ENCODE peak calls at places on chromosomes 12 and 14, in four cellular contexts. E is activated CD8-positive, alpha-beta memory T cell treated with anti-CD3 and anti-CD28 coated beads, Interleukin-2, amount 50 U/mL, for 48 hours; P is HuH-7.5; I is PC-3. M is an unnamed sample.
A peak's percentile ranks its signal among the peaks of the same experiment; 100 is the strongest.

GRCh38 chr14:45679852-45680251 is 426.9 kb upstream of the MIS18BP1 start:
- DNase-seq in E (no peak), I (peak; percentile 95), P (no peak), M (peak; percentile 10)

GRCh38 chr14:30564868-30565248 is 5.9 kb downstream of the G2E3 start:
- DNase-seq in P (no peak), E (no peak), I (no peak), M (no peak)

GRCh38 chr14:38074754-38075153 is 132.9 kb upstream of the SSTR1 start:
- DNase-seq in I (no peak), P (no peak), E (no peak), M (no peak)

GRCh38 chr14:70881549-70882174 is 25.6 kb upstream of the PCNX1 start:
- DNase-seq in P (no peak), E (no peak), I (no peak), M (no peak)

GRCh38 chr14:54623279-54624004 is 56.5 kb downstream of the SAMD4A start:
- DNase-seq in P (no peak), E (no peak), I (no peak), M (no peak)

GRCh38 chr14:84237881-84238280 is 1292.1 kb upstream of the FLRT2 start:
- DNase-seq in I (no peak), E (no peak), P (no peak), M (no peak)

GRCh38 chr14:77498120-77498979 is at the start of gene ISM2:
- DNase-seq in E (peak; percentile 77), I (peak; percentile 44), P (peak; percentile 55), M (peak; percentile 68)

GRCh38 chr12:124094733-124095132 is 121.7 kb downstream of the ZNF664 start:
- DNase-seq in E (no peak), P (no peak), I (peak; percentile 25), M (peak; percentile 90)

GRCh38 chr12:121804417-121805111 is 755 bp downstream of the SETD1B start:
- DNase-seq in I (peak; percentile 22), P (no peak), E (no peak), M (peak; percentile 30)

GRCh38 chr12:62032838-62033237 is 227.4 kb upstream of the USP15 start:
- DNase-seq in E (no peak), I (peak; percentile 7), P (no peak), M (no peak)

GRCh38 chr14:29529418-29529817 is 398.2 kb downstream of the PRKD1 start:
- DNase-seq in I (peak; percentile 20), E (no peak), P (no peak), M (peak; percentile 65)

GRCh38 chr14:65299837-65300236 is 112.7 kb upstream of the FUT8 start:
- DNase-seq in I (no peak), E (no peak), P (no peak), M (no peak)

GRCh38 chr14:102774391-102775153 is 2.7 kb upstream of the TRAF3 start:
- DNase-seq in P (peak; percentile 90), E (peak; percentile 72), I (peak; percentile 65), M (peak; percentile 71)

GRCh38 chr12:129788506-129788905 is 115.3 kb downstream of the TMEM132D start:
- DNase-seq in E (no peak), I (peak; percentile 63), P (no peak), M (no peak)

GRCh38 chr12:2170376-2170775 is 117.6 kb downstream of the CACNA1C start:
- DNase-seq in I (no peak), P (no peak), E (no peak), M (no peak)

GRCh38 chr14:57883061-57883460 is 17.2 kb upstream of the SLC35F4 start:
- DNase-seq in E (no peak), P (no peak), I (no peak), M (peak; percentile 24)

GRCh38 chr14:87013583-87013982 is 979.4 kb downstream of the GALC start:
- DNase-seq in E (no peak), I (peak; percentile 31), P (no peak), M (no peak)

GRCh38 chr12:55818140-55818728 is 393 bp downstream of the ORMDL2 start:
- DNase-seq in I (no peak), P (no peak), E (no peak), M (no peak)

GRCh38 chr12:79934309-79935020 is 432 bp downstream of the PPP1R12A start:
- DNase-seq in I (no peak), E (no peak), P (no peak), M (no peak)